ENCODE peak calls at places on chromosome 11, in four cellular contexts. M is IMR-90; E is stimulated activated CD8-positive, alpha-beta memory T cell treated with anti-CD3 and anti-CD28 coated beads, Interleukin-7, amount 100 ng/mL, for 1 hour; A is heart right ventricle. B is an unnamed sample.

GRCh38 chr11:114179234-114179941 is 116.8 kb upstream of the NNMT start:
- DNase-seq in E (no peak), A (peak; percentile 69), M (no peak), B (peak; percentile 84)

GRCh38 chr11:86158716-86159669 is 85.6 kb upstream of the EED start:
- DNase-seq in A (no peak), E (no peak), M (no peak), B (no peak)

GRCh38 chr11:120209750-120210650 is 832 bp upstream of the OAF start:
- DNase-seq in M (no peak), A (no peak), E (no peak), B (no peak)

GRCh38 chr11:86551286-86551685 is 121.1 kb downstream of the ME3 start:
- DNase-seq in M (peak; percentile 95), E (no peak), A (no peak), B (no peak)

GRCh38 chr11:61899146-61899841 is 7.9 kb upstream of the FADS3 start:
- DNase-seq in A (peak; percentile 88), M (peak; percentile 54), E (peak; percentile 93), B (peak; percentile 84)

GRCh38 chr11:116986521-116987105 is 111.6 kb downstream of the SIK3 start:
- DNase-seq in E (no peak), M (peak; percentile 90), A (no peak), B (no peak)

GRCh38 chr11:134365011-134365925 is 33.5 kb downstream of the GLB1L2 start:
- DNase-seq in A (no peak), M (no peak), E (no peak), B (no peak)

GRCh38 chr11:19429108-19429760 is 188.5 kb upstream of the E2F8 start:
- DNase-seq in M (no peak), A (no peak), E (no peak), B (no peak)

GRCh38 chr11:122127020-122127419 is 11.0 kb upstream of the BLID start:
- DNase-seq in E (no peak), M (no peak), A (no peak), B (no peak)

GRCh38 chr11:126029805-126030204 is 32.9 kb downstream of the CDON start:
- DNase-seq in E (no peak), A (no peak), M (no peak), B (no peak)

GRCh38 chr11:17445240-17445795 is 31.3 kb downstream of the ABCC8 start:
- DNase-seq in A (no peak), E (no peak), M (no peak), B (no peak)